ENCODE peak calls at places on chromosome 16, in ten cellular contexts. M, T, E, X, Y, J, K, N, A and W are unnamed samples.

GRCh38 chr16:4909825-4910224 is 27.1 kb downstream of the PPL start:
- DNase-seq in X (no peak), K (no peak), M (no peak), T (peak), Y (no peak), J (no peak), E (no peak), N (no peak), A (no peak), W (no peak)

GRCh38 chr16:3193221-3194212 is 5.5 kb downstream of the OR1F1 start:
- DNase-seq in N (no peak), A (no peak), E (no peak), J (no peak), X (no peak), K (no peak), Y (no peak), M (no peak), T (no peak), W (no peak)

GRCh38 chr16:84608281-84608680 is 9.6 kb downstream of the COTL1 start:
- DNase-seq in T (no peak), E (no peak), Y (no peak), N (peak), X (no peak), K (no peak), J (no peak), M (no peak), A (no peak), W (no peak)

GRCh38 chr16:23414731-23415130 is 38.3 kb downstream of the COG7 start:
- DNase-seq in X (no peak), J (no peak), A (no peak), T (no peak), E (no peak), Y (no peak), N (no peak), M (no peak), K (no peak), W (no peak)

GRCh38 chr16:75653926-75654325 is 6.4 kb downstream of the TERF2IP start:
- DNase-seq in M (no peak), N (no peak), E (no peak), A (no peak), Y (no peak), K (no peak), X (no peak), T (no peak), J (no peak), W (no peak)

GRCh38 chr16:56848056-56848936 is 16.7 kb upstream of the SLC12A3 start:
- DNase-seq in K (no peak), E (no peak), T (peak), Y (no peak), J (no peak), N (peak), X (no peak), A (no peak), M (no peak), W (no peak)

GRCh38 chr16:19223235-19223847 is 55.3 kb downstream of the SYT17 start:
- DNase-seq in N (no peak), A (peak), T (peak), E (no peak), X (no peak), J (no peak), M (peak), K (peak), Y (no peak), W (no peak)

GRCh38 chr16:83403751-83404150 is 404.0 kb upstream of the HSBP1 start:
- DNase-seq in X (no peak), N (no peak), T (no peak), E (no peak), Y (no peak), A (no peak), M (no peak), K (no peak), J (no peak), W (no peak)

GRCh38 chr16:48918520-48919258 is 308.7 kb upstream of the N4BP1 start:
- DNase-seq in N (no peak), K (no peak), X (no peak), Y (no peak), T (no peak), M (no peak), E (no peak), J (no peak), A (no peak), W (no peak)

GRCh38 chr16:63289834-63290460 is 1253.7 kb upstream of the CDH8 start:
- DNase-seq in Y (no peak), M (no peak), K (peak), A (peak), E (no peak), T (peak), N (no peak), J (peak), X (peak), W (no peak)

GRCh38 chr16:79369796-79370195 is 230.7 kb downstream of the MAF start:
- DNase-seq in X (no peak), E (no peak), M (no peak), T (no peak), J (no peak), A (no peak), Y (no peak), K (no peak), N (no peak), W (no peak)

GRCh38 chr16:64841071-64841470 is 280.8 kb downstream of the CDH11 start:
- DNase-seq in X (no peak), A (no peak), Y (no peak), K (peak), N (no peak), T (no peak), J (no peak), E (no peak), M (no peak), W (no peak)

GRCh38 chr16:81493755-81494433 is 49.3 kb downstream of the CMIP start:
- DNase-seq in E (no peak), X (no peak), T (peak), A (peak), N (no peak), K (no peak), J (no peak), M (peak), Y (no peak), W (no peak)

GRCh38 chr16:82031116-82032084 is 3.7 kb upstream of the HSD17B2 start:
- DNase-seq in Y (no peak), T (peak), N (no peak), M (no peak), X (no peak), E (no peak), K (peak), J (peak), A (peak), W (no peak)

GRCh38 chr16:58339452-58339938 is 44.7 kb upstream of the PRSS54 start:
- DNase-seq in N (no peak), M (no peak), Y (no peak), A (no peak), E (no peak), T (peak), J (peak), X (no peak), K (peak), W (no peak)

GRCh38 chr16:71295950-71296349 is 6.7 kb upstream of the CMTR2 start:
- DNase-seq in M (no peak), J (no peak), K (no peak), N (no peak), T (no peak), Y (no peak), E (no peak), X (no peak), A (no peak), W (no peak)

GRCh38 chr16:25109643-25110042 is 1.9 kb upstream of the LCMT1 start:
- DNase-seq in X (no peak), J (no peak), T (no peak), Y (no peak), K (no peak), A (peak), E (no peak), M (no peak), N (no peak), W (no peak)

GRCh38 chr16:4544483-4544882 is 5.9 kb upstream of the CDIP1 start:
- DNase-seq in T (no peak), Y (no peak), E (no peak), J (no peak), X (no peak), K (no peak), N (no peak), M (no peak), A (no peak), W (no peak)

GRCh38 chr16:3266873-3267537 is 10.6 kb upstream of the MEFV start:
- DNase-seq in A (peak), T (peak), Y (no peak), K (peak), E (no peak), N (no peak), J (no peak), M (no peak), X (no peak), W (no peak)